ENCODE peak calls at places on chromosomes 5 and 9, in six cellular contexts. K is stomach; J is activated CD8-positive, alpha-beta memory T cell treated with anti-CD3 and anti-CD28 coated beads for 4 hours; M is COLO829; A is body of pancreas; V is AG20443. P is an unnamed sample.

GRCh38 chr5:131357739-131358561 is 94.1 kb downstream of the CDC42SE2 start:
- DNase-seq in V (no peak), M (no peak), A (no peak), J (no peak), K (no peak), P (no peak)

GRCh38 chr5:170741801-170742200 is 41.7 kb upstream of the GABRP start:
- DNase-seq in M (no peak), A (no peak), V (no peak), K (no peak), J (no peak), P (no peak)

GRCh38 chr9:134055981-134056461 is 11.8 kb downstream of the BRD3 start:
- DNase-seq in J (no peak), V (peak; percentile 96), K (peak; percentile 89), M (no peak), A (peak; percentile 94), P (peak; percentile 77)

GRCh38 chr9:131650254-131650653 is 89.6 kb downstream of the RAPGEF1 start:
- DNase-seq in V (peak; percentile 94), K (no peak), A (no peak), J (no peak), M (no peak), P (peak; percentile 79)

GRCh38 chr9:32378993-32379729 is 5.3 kb upstream of the ACO1 start:
- DNase-seq in M (peak; percentile 87), A (peak; percentile 56), J (peak; percentile 13), K (no peak), V (peak; percentile 76), P (peak; percentile 81)

GRCh38 chr5:19855031-19855430 is 133.0 kb downstream of the CDH18 start:
- DNase-seq in V (no peak), A (no peak), K (no peak), M (no peak), J (no peak), P (peak; percentile 21)

GRCh38 chr9:89792189-89793123 is 187.6 kb downstream of the GADD45G start:
- DNase-seq in M (no peak), K (no peak), V (no peak), J (no peak), A (no peak), P (no peak)

GRCh38 chr5:149406203-149406978 is 27.3 kb upstream of the IL17B start:
- DNase-seq in A (no peak), K (no peak), J (no peak), M (no peak), V (peak; percentile 95), P (peak; percentile 62)

GRCh38 chr9:124032247-124032646 is 20.7 kb downstream of the LHX2 start:
- DNase-seq in A (no peak), J (no peak), V (no peak), M (no peak), K (no peak), P (no peak)

GRCh38 chr9:115115924-115116323 is 2.0 kb downstream of the TNC start:
- DNase-seq in J (no peak), M (peak; percentile 45), V (peak; percentile 67), K (no peak), A (no peak), P (peak; percentile 72)

GRCh38 chr5:103744159-103744558 is 181.6 kb upstream of the NUDT12 start:
- DNase-seq in A (no peak), J (no peak), K (no peak), M (no peak), V (no peak), P (peak; percentile 60)

GRCh38 chr5:54113060-54113459 is 197.3 kb downstream of the ARL15 start:
- DNase-seq in A (no peak), V (no peak), K (no peak), J (no peak), M (no peak), P (no peak)

GRCh38 chr5:84290161-84290560 is 94.5 kb downstream of the EDIL3 start:
- DNase-seq in V (peak; percentile 7), A (no peak), K (no peak), J (no peak), M (no peak), P (peak; percentile 88)

GRCh38 chr9:126799051-126799450 is 5.8 kb upstream of the ZBTB43 start:
- DNase-seq in J (no peak), A (no peak), M (no peak), K (no peak), V (no peak), P (no peak)